ENCODE peak calls at places on chromosomes 7 and 10, in seven cellular contexts. One of them, this sample, is unnamed.

GRCh38 chr10:44805461-44806210 is 105.5 kb upstream of the TMEM72 start:
- DNase-seq in A549: no peak
- DNase-seq in HepG2: no peak
- DNase-seq in endothelial cell of umbilical vein: no peak
- DNase-seq in K562: no peak
- DNase-seq in NB4: no peak
- DNase-seq in GM12878: no peak
- DNase-seq in this sample: no peak

GRCh38 chr10:75959209-75959608 is 527.8 kb downstream of the LRMDA start:
- DNase-seq in A549: peak
- DNase-seq in HepG2: peak
- DNase-seq in endothelial cell of umbilical vein: no peak
- DNase-seq in K562: no peak
- DNase-seq in NB4: no peak
- DNase-seq in GM12878: no peak
- DNase-seq in this sample: no peak

GRCh38 chr7:29639386-29639785 is 75.8 kb downstream of the PRR15 start:
- DNase-seq in A549: no peak
- DNase-seq in HepG2: no peak
- DNase-seq in endothelial cell of umbilical vein: no peak
- DNase-seq in K562: no peak
- DNase-seq in NB4: no peak
- DNase-seq in GM12878: no peak
- DNase-seq in this sample: no peak

GRCh38 chr10:44935201-44935960 is 24.2 kb upstream of the RASSF4 start:
- DNase-seq in A549: no peak
- DNase-seq in HepG2: peak
- DNase-seq in endothelial cell of umbilical vein: peak
- DNase-seq in K562: no peak
- DNase-seq in NB4: no peak
- DNase-seq in GM12878: no peak
- DNase-seq in this sample: no peak

GRCh38 chr7:20408467-20408826 is 77.7 kb downstream of the ITGB8 start:
- DNase-seq in A549: no peak
- DNase-seq in HepG2: no peak
- DNase-seq in endothelial cell of umbilical vein: no peak
- DNase-seq in K562: no peak
- DNase-seq in NB4: peak
- DNase-seq in GM12878: no peak
- DNase-seq in this sample: no peak

GRCh38 chr7:75795831-75796285 is 17.7 kb downstream of the CCL24 start:
- DNase-seq in A549: no peak
- DNase-seq in HepG2: no peak
- DNase-seq in endothelial cell of umbilical vein: no peak
- DNase-seq in K562: no peak
- DNase-seq in NB4: peak
- DNase-seq in GM12878: no peak
- DNase-seq in this sample: no peak

GRCh38 chr10:5413012-5413938 is 918 bp downstream of the NET1 start:
- DNase-seq in A549: peak
- DNase-seq in HepG2: peak
- DNase-seq in endothelial cell of umbilical vein: peak
- DNase-seq in K562: no peak
- DNase-seq in NB4: peak
- DNase-seq in GM12878: no peak
- DNase-seq in this sample: no peak

GRCh38 chr7:130918129-130919052 is 184.4 kb upstream of the KLF14 start:
- DNase-seq in A549: no peak
- DNase-seq in HepG2: no peak
- DNase-seq in endothelial cell of umbilical vein: no peak
- DNase-seq in K562: no peak
- DNase-seq in NB4: no peak
- DNase-seq in GM12878: no peak
- DNase-seq in this sample: no peak

GRCh38 chr7:112202819-112203218 is 3.4 kb downstream of the DOCK4 start:
- DNase-seq in A549: no peak
- DNase-seq in HepG2: peak
- DNase-seq in endothelial cell of umbilical vein: peak
- DNase-seq in K562: no peak
- DNase-seq in NB4: peak
- DNase-seq in GM12878: no peak
- DNase-seq in this sample: no peak

GRCh38 chr7:77318019-77318418 is 98.1 kb downstream of the GSAP start:
- DNase-seq in A549: no peak
- DNase-seq in HepG2: no peak
- DNase-seq in endothelial cell of umbilical vein: no peak
- DNase-seq in K562: no peak
- DNase-seq in NB4: no peak
- DNase-seq in GM12878: no peak
- DNase-seq in this sample: no peak

GRCh38 chr10:114258274-114258840 is 19.3 kb downstream of the VWA2 start:
- DNase-seq in A549: no peak
- DNase-seq in HepG2: no peak
- DNase-seq in endothelial cell of umbilical vein: no peak
- DNase-seq in K562: no peak
- DNase-seq in NB4: no peak
- DNase-seq in GM12878: no peak
- DNase-seq in this sample: no peak

GRCh38 chr7:36653011-36653670 is 71.2 kb downstream of the AOAH start:
- DNase-seq in A549: no peak
- DNase-seq in HepG2: no peak
- DNase-seq in endothelial cell of umbilical vein: no peak
- DNase-seq in K562: no peak
- DNase-seq in NB4: no peak
- DNase-seq in GM12878: no peak
- DNase-seq in this sample: no peak

GRCh38 chr10:128274938-128275337 is 148.7 kb upstream of the MKI67 start:
- DNase-seq in A549: no peak
- DNase-seq in HepG2: no peak
- DNase-seq in endothelial cell of umbilical vein: no peak
- DNase-seq in K562: no peak
- DNase-seq in NB4: peak
- DNase-seq in GM12878: no peak
- DNase-seq in this sample: no peak

GRCh38 chr7:55965805-55966421 is 1.5 kb downstream of the NIPSNAP2 start:
- DNase-seq in A549: no peak
- DNase-seq in HepG2: peak
- DNase-seq in endothelial cell of umbilical vein: no peak
- DNase-seq in K562: no peak
- DNase-seq in NB4: no peak
- DNase-seq in GM12878: no peak
- DNase-seq in this sample: no peak

GRCh38 chr7:734214-734613 is 7.1 kb upstream of the PRKAR1B start:
- DNase-seq in A549: no peak
- DNase-seq in HepG2: no peak
- DNase-seq in endothelial cell of umbilical vein: no peak
- DNase-seq in K562: no peak
- DNase-seq in NB4: no peak
- DNase-seq in GM12878: no peak
- DNase-seq in this sample: no peak

GRCh38 chr10:106643521-106643920 is 521.0 kb downstream of the SORCS1 start:
- DNase-seq in A549: no peak
- DNase-seq in HepG2: no peak
- DNase-seq in endothelial cell of umbilical vein: no peak
- DNase-seq in K562: no peak
- DNase-seq in NB4: no peak
- DNase-seq in GM12878: no peak
- DNase-seq in this sample: no peak

GRCh38 chr10:19809481-19809880 is 6.8 kb upstream of the PLXDC2 start:
- DNase-seq in A549: no peak
- DNase-seq in HepG2: no peak
- DNase-seq in endothelial cell of umbilical vein: no peak
- DNase-seq in K562: no peak
- DNase-seq in NB4: no peak
- DNase-seq in GM12878: no peak
- DNase-seq in this sample: no peak

GRCh38 chr7:113085781-113086390 is 741 bp downstream of the GPR85 start:
- DNase-seq in A549: no peak
- DNase-seq in HepG2: no peak
- DNase-seq in endothelial cell of umbilical vein: peak
- DNase-seq in K562: no peak
- DNase-seq in NB4: peak
- DNase-seq in GM12878: no peak
- DNase-seq in this sample: no peak

GRCh38 chr10:103504181-103504783 is 10.8 kb downstream of the NEURL1 start:
- DNase-seq in A549: peak
- DNase-seq in HepG2: peak
- DNase-seq in endothelial cell of umbilical vein: peak
- DNase-seq in K562: peak
- DNase-seq in NB4: peak
- DNase-seq in GM12878: peak
- DNase-seq in this sample: no peak
- TF ChIP-seq MAX in A549: peak
- TF ChIP-seq MAX in HepG2: peak
- TF ChIP-seq MAX in endothelial cell of umbilical vein: peak
- TF ChIP-seq MAX in K562: no peak
- TF ChIP-seq MAX in NB4: peak
- TF ChIP-seq MAX in GM12878: no peak
- TF ChIP-seq MAX in this sample: no peak

GRCh38 chr7:51316666-51317581 is at the start of gene COBL:
- DNase-seq in A549: peak
- DNase-seq in HepG2: no peak
- DNase-seq in endothelial cell of umbilical vein: no peak
- DNase-seq in K562: peak
- DNase-seq in NB4: no peak
- DNase-seq in GM12878: no peak
- DNase-seq in this sample: peak

GRCh38 chr7:51316262-51316665 is 345 bp downstream of the COBL start:
- DNase-seq in A549: peak
- DNase-seq in HepG2: no peak
- DNase-seq in endothelial cell of umbilical vein: no peak
- DNase-seq in K562: no peak
- DNase-seq in NB4: no peak
- DNase-seq in GM12878: no peak
- DNase-seq in this sample: peak

GRCh38 chr7:51314041-51314440 is 2.6 kb downstream of the COBL start:
- DNase-seq in A549: no peak
- DNase-seq in HepG2: no peak
- DNase-seq in endothelial cell of umbilical vein: no peak
- DNase-seq in K562: no peak
- DNase-seq in NB4: no peak
- DNase-seq in GM12878: no peak
- DNase-seq in this sample: no peak

GRCh38 chr7:51314726-51315125 is 1.9 kb downstream of the COBL start:
- DNase-seq in A549: no peak
- DNase-seq in HepG2: no peak
- DNase-seq in endothelial cell of umbilical vein: no peak
- DNase-seq in K562: no peak
- DNase-seq in NB4: no peak
- DNase-seq in GM12878: no peak
- DNase-seq in this sample: no peak

DNA sequence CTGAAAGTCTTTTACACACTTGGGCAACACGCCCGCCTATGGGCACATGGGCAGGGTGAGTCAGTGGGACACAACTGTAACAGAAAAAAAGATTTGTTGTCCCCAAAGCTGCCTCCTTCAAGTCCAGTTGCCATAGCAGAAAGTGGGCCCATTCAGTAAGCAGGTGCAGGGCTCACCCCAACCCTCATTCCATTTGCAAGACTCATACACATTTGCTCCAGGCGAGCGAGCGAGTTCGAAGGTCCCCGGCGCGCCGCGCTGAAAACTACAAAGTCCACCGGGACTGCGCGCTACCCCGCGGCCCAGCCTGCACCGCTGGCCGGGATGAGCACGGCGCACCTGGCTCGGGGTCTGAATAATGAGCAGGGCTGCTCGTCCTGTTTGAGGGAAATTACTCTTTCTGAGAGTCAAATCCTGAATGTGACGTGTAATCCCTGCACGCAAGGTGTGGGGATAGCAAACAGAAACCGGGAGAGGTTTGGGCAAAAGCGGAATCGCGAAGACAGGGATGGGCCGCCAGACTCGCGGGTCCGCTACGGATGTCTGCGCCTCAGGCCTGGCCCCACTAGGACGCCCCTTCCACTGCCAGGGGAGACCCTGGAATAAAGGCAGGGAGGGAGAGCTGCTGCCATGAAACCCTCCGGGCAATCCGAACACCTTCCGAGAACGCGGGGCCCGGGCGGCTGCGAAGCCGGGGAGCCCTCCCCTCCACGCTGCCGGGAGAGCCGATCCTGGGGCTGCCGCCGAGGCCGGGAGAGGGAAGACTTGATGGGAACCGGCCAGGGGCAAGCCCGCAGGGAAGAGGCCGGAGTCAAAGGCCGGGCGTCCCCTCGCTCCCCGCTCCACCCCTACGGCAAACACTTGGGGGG is 982 bp downstream of the COBL start:
- DNase-seq in A549: peak
- DNase-seq in HepG2: peak
- DNase-seq in endothelial cell of umbilical vein: no peak
- DNase-seq in K562: no peak
- DNase-seq in NB4: no peak
- DNase-seq in GM12878: no peak
- DNase-seq in this sample: peak
- TF ChIP-seq MAX in A549: no peak
- TF ChIP-seq MAX in HepG2: peak
- TF ChIP-seq MAX in endothelial cell of umbilical vein: no peak
- TF ChIP-seq MAX in K562: peak
- TF ChIP-seq MAX in NB4: no peak
- TF ChIP-seq MAX in GM12878: no peak
- TF ChIP-seq MAX in this sample: peak

GRCh38 chr10:63430091-63430998 is 35.4 kb downstream of the JMJD1C start:
- DNase-seq in A549: no peak
- DNase-seq in HepG2: no peak
- DNase-seq in endothelial cell of umbilical vein: peak
- DNase-seq in K562: no peak
- DNase-seq in NB4: no peak
- DNase-seq in GM12878: no peak
- DNase-seq in this sample: no peak
- TF ChIP-seq MAX in A549: no peak
- TF ChIP-seq MAX in HepG2: no peak
- TF ChIP-seq MAX in endothelial cell of umbilical vein: no peak
- TF ChIP-seq MAX in K562: no peak
- TF ChIP-seq MAX in NB4: no peak
- TF ChIP-seq MAX in GM12878: no peak
- TF ChIP-seq MAX in this sample: no peak

GRCh38 chr7:142460402-142461117 is 202.7 kb upstream of the PRSS58 start:
- DNase-seq in A549: no peak
- DNase-seq in HepG2: no peak
- DNase-seq in endothelial cell of umbilical vein: no peak
- DNase-seq in K562: no peak
- DNase-seq in NB4: no peak
- DNase-seq in GM12878: no peak
- DNase-seq in this sample: no peak

GRCh38 chr7:142463401-142463850 is 205.6 kb upstream of the PRSS58 start:
- DNase-seq in A549: no peak
- DNase-seq in HepG2: no peak
- DNase-seq in endothelial cell of umbilical vein: no peak
- DNase-seq in K562: no peak
- DNase-seq in NB4: no peak
- DNase-seq in GM12878: no peak
- DNase-seq in this sample: no peak

GRCh38 chr7:142461437-142461836 is 203.6 kb upstream of the PRSS58 start:
- DNase-seq in A549: no peak
- DNase-seq in HepG2: no peak
- DNase-seq in endothelial cell of umbilical vein: no peak
- DNase-seq in K562: no peak
- DNase-seq in NB4: no peak
- DNase-seq in GM12878: no peak
- DNase-seq in this sample: no peak

GRCh38 chr7:142457146-142457703 is 199.4 kb upstream of the PRSS58 start:
- DNase-seq in A549: no peak
- DNase-seq in HepG2: no peak
- DNase-seq in endothelial cell of umbilical vein: no peak
- DNase-seq in K562: no peak
- DNase-seq in NB4: no peak
- DNase-seq in GM12878: no peak
- DNase-seq in this sample: no peak

GRCh38 chr7:142459557-142459963 is 201.7 kb upstream of the PRSS58 start:
- DNase-seq in A549: peak
- DNase-seq in HepG2: peak
- DNase-seq in endothelial cell of umbilical vein: peak
- DNase-seq in K562: peak
- DNase-seq in NB4: peak
- DNase-seq in GM12878: no peak
- DNase-seq in this sample: no peak
- TF ChIP-seq MAX in A549: no peak
- TF ChIP-seq MAX in HepG2: no peak
- TF ChIP-seq MAX in endothelial cell of umbilical vein: no peak
- TF ChIP-seq MAX in K562: no peak
- TF ChIP-seq MAX in NB4: no peak
- TF ChIP-seq MAX in GM12878: no peak
- TF ChIP-seq MAX in this sample: no peak